ENCODE peak calls at places on chromosomes 13 and 19, in five cellular contexts. One of them, this sample, is unnamed.

GRCh38 chr19:48190288-48191284 is 20.1 kb downstream of the ZSWIM9 start:
- DNase-seq in transverse colon: peak; percentile 26
- DNase-seq in Calu3: peak; percentile 86
- DNase-seq in AG10803: no peak
- DNase-seq in uterus: no peak
- DNase-seq in this sample: no peak

GRCh38 chr13:20411638-20412342 is 113.9 kb downstream of the CRYL1 start:
- DNase-seq in transverse colon: no peak
- DNase-seq in Calu3: no peak
- DNase-seq in AG10803: no peak
- DNase-seq in uterus: no peak
- DNase-seq in this sample: no peak

GRCh38 chr19:51201712-51202111 is 23.2 kb upstream of the CD33 start:
- DNase-seq in transverse colon: no peak
- DNase-seq in Calu3: no peak
- DNase-seq in AG10803: no peak
- DNase-seq in uterus: no peak
- DNase-seq in this sample: no peak

GRCh38 chr13:50141660-50142010 is 126.4 kb downstream of the KCNRG start:
- DNase-seq in transverse colon: no peak
- DNase-seq in Calu3: no peak
- DNase-seq in AG10803: no peak
- DNase-seq in uterus: no peak
- DNase-seq in this sample: no peak

GRCh38 chr13:28503182-28503980 is 8.5 kb upstream of the FLT1 start:
- DNase-seq in transverse colon: no peak
- DNase-seq in Calu3: no peak
- DNase-seq in AG10803: no peak
- DNase-seq in uterus: no peak
- DNase-seq in this sample: no peak

GRCh38 chr19:29379257-29379986 is 146.4 kb upstream of the VSTM2B start:
- DNase-seq in transverse colon: no peak
- DNase-seq in Calu3: no peak
- DNase-seq in AG10803: no peak
- DNase-seq in uterus: no peak
- DNase-seq in this sample: no peak

GRCh38 chr13:105598551-105598950 is 936.9 kb downstream of the EFNB2 start:
- DNase-seq in transverse colon: no peak
- DNase-seq in Calu3: no peak
- DNase-seq in AG10803: peak; percentile 3
- DNase-seq in uterus: no peak
- DNase-seq in this sample: no peak

GRCh38 chr13:75460644-75461043 is 21.3 kb downstream of the TBC1D4 start:
- DNase-seq in transverse colon: no peak
- DNase-seq in Calu3: no peak
- DNase-seq in AG10803: no peak
- DNase-seq in uterus: no peak
- DNase-seq in this sample: no peak

GRCh38 chr13:33806470-33807248 is 11.3 kb upstream of the RFC3 start:
- DNase-seq in transverse colon: no peak
- DNase-seq in Calu3: no peak
- DNase-seq in AG10803: no peak
- DNase-seq in uterus: no peak
- DNase-seq in this sample: no peak

GRCh38 chr19:53094749-53095575 is 8.3 kb downstream of the ZNF160 start:
- DNase-seq in transverse colon: no peak
- DNase-seq in Calu3: no peak
- DNase-seq in AG10803: no peak
- DNase-seq in uterus: no peak
- DNase-seq in this sample: no peak

GRCh38 chr19:3880471-3881271 is at the start of gene ATCAY:
- DNase-seq in transverse colon: no peak
- DNase-seq in Calu3: no peak
- DNase-seq in AG10803: no peak
- DNase-seq in uterus: no peak
- DNase-seq in this sample: no peak

GRCh38 chr13:94309997-94310842 is 169.3 kb downstream of the DCT start:
- DNase-seq in transverse colon: no peak
- DNase-seq in Calu3: no peak
- DNase-seq in AG10803: peak; percentile 88
- DNase-seq in uterus: no peak
- DNase-seq in this sample: no peak

GRCh38 chr19:7772752-7773291 is 9.8 kb downstream of the CLEC4M start:
- DNase-seq in transverse colon: no peak
- DNase-seq in Calu3: no peak
- DNase-seq in AG10803: peak; percentile 39
- DNase-seq in uterus: no peak
- DNase-seq in this sample: peak; percentile 61

GRCh38 chr19:2353159-2353894 is 6.7 kb upstream of the TMPRSS9 start:
- DNase-seq in transverse colon: no peak
- DNase-seq in Calu3: no peak
- DNase-seq in AG10803: no peak
- DNase-seq in uterus: no peak
- DNase-seq in this sample: no peak

GRCh38 chr19:34662919-34663318 is 14.0 kb downstream of the SCGB2B2 start:
- DNase-seq in transverse colon: no peak
- DNase-seq in Calu3: peak; percentile 45
- DNase-seq in AG10803: peak; percentile 13
- DNase-seq in uterus: no peak
- DNase-seq in this sample: no peak
- TF ChIP-seq CTCF in transverse colon: peak; percentile 16
- TF ChIP-seq CTCF in Calu3: peak; percentile 62
- TF ChIP-seq CTCF in AG10803: peak; percentile 40
- TF ChIP-seq CTCF in uterus: no peak
- TF ChIP-seq CTCF in this sample: peak; percentile 21

GRCh38 chr19:15195381-15195964 is 5.3 kb downstream of the NOTCH3 start:
- DNase-seq in transverse colon: peak; percentile 29
- DNase-seq in Calu3: peak; percentile 66
- DNase-seq in AG10803: peak; percentile 58
- DNase-seq in uterus: peak; percentile 53
- DNase-seq in this sample: peak; percentile 80
- TF ChIP-seq CTCF in transverse colon: no peak
- TF ChIP-seq CTCF in Calu3: no peak
- TF ChIP-seq CTCF in AG10803: no peak
- TF ChIP-seq CTCF in uterus: no peak
- TF ChIP-seq CTCF in this sample: no peak

GRCh38 chr13:48001127-48001881 is at the start of gene SUCLA2:
- DNase-seq in transverse colon: peak; percentile 93
- DNase-seq in Calu3: peak; percentile 92
- DNase-seq in AG10803: peak; percentile 84
- DNase-seq in uterus: peak; percentile 77
- DNase-seq in this sample: peak; percentile 85
- TF ChIP-seq CTCF in transverse colon: no peak
- TF ChIP-seq CTCF in Calu3: no peak
- TF ChIP-seq CTCF in AG10803: no peak
- TF ChIP-seq CTCF in uterus: no peak
- TF ChIP-seq CTCF in this sample: no peak

DNA sequence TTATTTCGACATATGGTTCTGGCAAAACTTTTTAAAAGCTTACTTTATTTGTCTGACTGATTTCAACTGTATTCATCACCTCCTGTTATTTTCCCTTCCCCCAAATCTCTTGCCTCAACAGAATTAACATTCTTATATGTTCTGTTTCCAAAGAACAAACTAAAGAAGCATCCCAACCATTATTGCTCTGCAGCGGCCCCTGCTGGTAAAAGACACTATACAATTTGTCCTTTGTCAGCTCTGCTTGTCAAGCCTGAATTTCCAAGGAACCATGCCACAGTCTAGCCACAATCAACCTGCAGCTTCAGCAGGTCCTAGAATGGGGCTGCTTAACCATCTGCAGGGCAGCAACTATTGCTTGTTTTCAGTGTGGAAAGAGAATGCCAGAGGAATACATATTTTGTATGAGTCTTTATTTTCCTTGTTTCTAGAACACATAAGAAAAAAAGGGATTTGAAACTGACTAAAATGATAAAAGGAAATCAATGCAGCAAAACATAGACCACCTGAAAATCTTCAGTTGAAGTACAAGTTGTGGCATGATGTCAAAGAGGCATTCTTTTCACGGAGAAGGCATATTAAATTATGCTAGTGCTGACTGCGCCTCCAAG is 845.3 kb downstream of the DIAPH3 start:
- DNase-seq in transverse colon: peak; percentile 54
- DNase-seq in Calu3: peak; percentile 52
- DNase-seq in AG10803: peak; percentile 37
- DNase-seq in uterus: peak; percentile 39
- DNase-seq in this sample: no peak
- TF ChIP-seq CTCF in transverse colon: peak; percentile 64
- TF ChIP-seq CTCF in Calu3: peak; percentile 24
- TF ChIP-seq CTCF in AG10803: peak; percentile 69
- TF ChIP-seq CTCF in uterus: peak; percentile 14
- TF ChIP-seq CTCF in this sample: peak; percentile 83

DNA sequence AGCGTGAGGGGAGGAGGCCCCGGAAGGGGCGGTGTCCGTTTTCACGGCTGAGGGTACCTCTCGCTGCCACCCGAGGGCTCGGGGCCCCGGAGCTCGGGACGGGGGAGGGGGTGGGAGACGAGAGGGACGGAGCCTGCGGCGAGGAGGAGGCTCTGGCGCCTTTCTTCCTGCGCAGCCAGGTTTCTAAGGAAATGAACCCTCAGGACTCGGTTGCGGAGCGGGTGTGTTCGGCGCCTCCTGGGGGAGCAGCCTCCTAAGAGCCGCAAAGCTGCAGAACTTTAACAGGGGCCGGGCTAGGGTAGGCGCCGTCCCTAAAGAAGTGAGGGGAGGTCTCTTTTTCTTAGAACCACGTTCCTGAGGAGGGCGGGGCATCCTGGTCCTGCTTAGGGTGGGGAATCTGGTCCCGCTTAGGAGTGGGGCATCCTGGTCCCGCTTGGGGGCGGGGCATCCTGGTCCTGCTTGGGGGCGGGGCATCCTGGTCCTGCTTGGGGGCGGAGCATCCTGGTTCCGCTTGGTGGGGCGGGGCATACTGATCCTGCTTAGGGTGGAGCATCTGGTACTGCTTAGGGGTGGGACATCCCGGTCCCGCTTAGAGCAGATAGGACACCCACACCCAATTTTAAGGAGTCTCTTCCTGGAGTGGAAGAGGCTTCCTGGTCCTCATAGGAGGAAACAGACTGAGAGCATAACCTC is 6.2 kb downstream of the SYT5 start:
- DNase-seq in transverse colon: peak; percentile 61
- DNase-seq in Calu3: peak; percentile 94
- DNase-seq in AG10803: peak; percentile 73
- DNase-seq in uterus: peak; percentile 46
- DNase-seq in this sample: no peak
- TF ChIP-seq CTCF in transverse colon: no peak
- TF ChIP-seq CTCF in Calu3: no peak
- TF ChIP-seq CTCF in AG10803: peak; percentile 20
- TF ChIP-seq CTCF in uterus: no peak
- TF ChIP-seq CTCF in this sample: no peak

GRCh38 chr19:41193420-41194156 is 569 bp downstream of the CYP2S1 start:
- DNase-seq in transverse colon: no peak
- DNase-seq in Calu3: no peak
- DNase-seq in AG10803: no peak
- DNase-seq in uterus: no peak
- DNase-seq in this sample: no peak
- TF ChIP-seq CTCF in transverse colon: no peak
- TF ChIP-seq CTCF in Calu3: no peak
- TF ChIP-seq CTCF in AG10803: no peak
- TF ChIP-seq CTCF in uterus: no peak
- TF ChIP-seq CTCF in this sample: no peak

GRCh38 chr13:79309690-79310089 is 96.4 kb downstream of the RBM26 start:
- DNase-seq in transverse colon: no peak
- DNase-seq in Calu3: no peak
- DNase-seq in AG10803: no peak
- DNase-seq in uterus: no peak
- DNase-seq in this sample: no peak

GRCh38 chr13:79307433-79307861 is 98.6 kb downstream of the RBM26 start:
- DNase-seq in transverse colon: no peak
- DNase-seq in Calu3: no peak
- DNase-seq in AG10803: no peak
- DNase-seq in uterus: no peak
- DNase-seq in this sample: no peak

GRCh38 chr13:79307866-79308298 is 98.2 kb downstream of the RBM26 start:
- DNase-seq in transverse colon: no peak
- DNase-seq in Calu3: no peak
- DNase-seq in AG10803: no peak
- DNase-seq in uterus: no peak
- DNase-seq in this sample: no peak

GRCh38 chr13:79311456-79311855 is 94.6 kb downstream of the RBM26 start:
- DNase-seq in transverse colon: no peak
- DNase-seq in Calu3: no peak
- DNase-seq in AG10803: no peak
- DNase-seq in uterus: no peak
- DNase-seq in this sample: no peak

GRCh38 chr13:79306650-79307049 is 99.4 kb downstream of the RBM26 start:
- DNase-seq in transverse colon: no peak
- DNase-seq in Calu3: no peak
- DNase-seq in AG10803: no peak
- DNase-seq in uterus: no peak
- DNase-seq in this sample: no peak
- TF ChIP-seq CTCF in transverse colon: no peak
- TF ChIP-seq CTCF in Calu3: no peak
- TF ChIP-seq CTCF in AG10803: no peak
- TF ChIP-seq CTCF in uterus: no peak
- TF ChIP-seq CTCF in this sample: no peak

GRCh38 chr13:82747331-82747730 is 1134.9 kb downstream of the SLITRK1 start:
- DNase-seq in transverse colon: no peak
- DNase-seq in Calu3: no peak
- DNase-seq in AG10803: peak; percentile 48
- DNase-seq in uterus: no peak
- DNase-seq in this sample: no peak
- TF ChIP-seq CTCF in transverse colon: no peak
- TF ChIP-seq CTCF in Calu3: no peak
- TF ChIP-seq CTCF in AG10803: no peak
- TF ChIP-seq CTCF in uterus: no peak
- TF ChIP-seq CTCF in this sample: no peak